ENCODE peak calls at places on chromosomes 4 and X, in nine cellular contexts. One of them, this sample, is unnamed.

GRCh38 chrX:72495041-72495440 is 77.6 kb downstream of the HDAC8 start:
- DNase-seq in esophagus squamous epithelium: no peak
- DNase-seq in fibroblast of mammary gland: peak
- DNase-seq in GM06990: no peak
- DNase-seq in H1: no peak
- DNase-seq in lower lobe of right lung: no peak
- DNase-seq in PC-9: no peak
- DNase-seq in choroid plexus epithelial cell: no peak
- DNase-seq in fibroblast of pulmonary artery: no peak
- DNase-seq in this sample: peak

GRCh38 chr4:185219551-185220344 is 10.3 kb downstream of the SNX25 start:
- DNase-seq in fibroblast of mammary gland: peak
- DNase-seq in esophagus squamous epithelium: no peak
- DNase-seq in GM06990: no peak
- DNase-seq in choroid plexus epithelial cell: peak
- DNase-seq in PC-9: no peak
- DNase-seq in fibroblast of pulmonary artery: peak
- DNase-seq in H1: no peak
- DNase-seq in lower lobe of right lung: no peak
- DNase-seq in this sample: peak

GRCh38 chr4:71151054-71151453 is 157.6 kb downstream of the DCK start:
- DNase-seq in lower lobe of right lung: no peak
- DNase-seq in fibroblast of pulmonary artery: no peak
- DNase-seq in H1: no peak
- DNase-seq in esophagus squamous epithelium: no peak
- DNase-seq in fibroblast of mammary gland: peak
- DNase-seq in choroid plexus epithelial cell: no peak
- DNase-seq in PC-9: no peak
- DNase-seq in GM06990: no peak
- DNase-seq in this sample: no peak

GRCh38 chr4:14445882-14446281 is 556.4 kb upstream of the CPEB2 start:
- DNase-seq in fibroblast of pulmonary artery: no peak
- DNase-seq in lower lobe of right lung: no peak
- DNase-seq in choroid plexus epithelial cell: no peak
- DNase-seq in GM06990: no peak
- DNase-seq in esophagus squamous epithelium: no peak
- DNase-seq in PC-9: no peak
- DNase-seq in fibroblast of mammary gland: peak
- DNase-seq in H1: no peak
- DNase-seq in this sample: no peak

GRCh38 chr4:165464338-165464737 is 85.5 kb downstream of the CPE start:
- DNase-seq in PC-9: no peak
- DNase-seq in GM06990: no peak
- DNase-seq in fibroblast of mammary gland: no peak
- DNase-seq in lower lobe of right lung: no peak
- DNase-seq in fibroblast of pulmonary artery: no peak
- DNase-seq in H1: no peak
- DNase-seq in choroid plexus epithelial cell: no peak
- DNase-seq in esophagus squamous epithelium: no peak
- DNase-seq in this sample: no peak

GRCh38 chr4:93317571-93317970 is 511.0 kb upstream of the ATOH1 start:
- DNase-seq in choroid plexus epithelial cell: no peak
- DNase-seq in fibroblast of mammary gland: no peak
- DNase-seq in lower lobe of right lung: no peak
- DNase-seq in PC-9: no peak
- DNase-seq in H1: no peak
- DNase-seq in esophagus squamous epithelium: no peak
- DNase-seq in fibroblast of pulmonary artery: no peak
- DNase-seq in GM06990: no peak
- DNase-seq in this sample: no peak

GRCh38 chr4:139647184-139647583 is 18.4 kb upstream of the MGST2 start:
- DNase-seq in fibroblast of mammary gland: no peak
- DNase-seq in H1: no peak
- DNase-seq in fibroblast of pulmonary artery: no peak
- DNase-seq in esophagus squamous epithelium: no peak
- DNase-seq in lower lobe of right lung: no peak
- DNase-seq in choroid plexus epithelial cell: no peak
- DNase-seq in PC-9: no peak
- DNase-seq in GM06990: no peak
- DNase-seq in this sample: no peak

GRCh38 chrX:31832263-31832662 is 760.4 kb upstream of the FTHL17 start:
- DNase-seq in H1: no peak
- DNase-seq in choroid plexus epithelial cell: no peak
- DNase-seq in fibroblast of mammary gland: no peak
- DNase-seq in PC-9: no peak
- DNase-seq in GM06990: no peak
- DNase-seq in lower lobe of right lung: no peak
- DNase-seq in fibroblast of pulmonary artery: no peak
- DNase-seq in esophagus squamous epithelium: no peak
- DNase-seq in this sample: no peak

GRCh38 chr4:123588631-123589223 is 192.1 kb downstream of the SPRY1 start:
- DNase-seq in choroid plexus epithelial cell: no peak
- DNase-seq in GM06990: peak
- DNase-seq in PC-9: no peak
- DNase-seq in lower lobe of right lung: no peak
- DNase-seq in H1: no peak
- DNase-seq in esophagus squamous epithelium: no peak
- DNase-seq in fibroblast of pulmonary artery: peak
- DNase-seq in fibroblast of mammary gland: no peak
- DNase-seq in this sample: peak

GRCh38 chr4:184747034-184747830 is 13.3 kb upstream of the CENPU start:
- DNase-seq in fibroblast of mammary gland: no peak
- DNase-seq in GM06990: no peak
- DNase-seq in lower lobe of right lung: peak
- DNase-seq in choroid plexus epithelial cell: no peak
- DNase-seq in H1: no peak
- DNase-seq in esophagus squamous epithelium: no peak
- DNase-seq in fibroblast of pulmonary artery: no peak
- DNase-seq in PC-9: peak
- DNase-seq in this sample: no peak

GRCh38 chr4:139761461-139761860 is 95.8 kb downstream of the MGST2 start:
- DNase-seq in PC-9: no peak
- DNase-seq in lower lobe of right lung: no peak
- DNase-seq in fibroblast of pulmonary artery: peak
- DNase-seq in fibroblast of mammary gland: peak
- DNase-seq in esophagus squamous epithelium: no peak
- DNase-seq in H1: no peak
- DNase-seq in GM06990: no peak
- DNase-seq in choroid plexus epithelial cell: peak
- DNase-seq in this sample: no peak

GRCh38 chrX:48694776-48695523 is 1.6 kb upstream of the SUV39H1 start:
- DNase-seq in fibroblast of pulmonary artery: no peak
- DNase-seq in fibroblast of mammary gland: no peak
- DNase-seq in H1: no peak
- DNase-seq in GM06990: no peak
- DNase-seq in PC-9: no peak
- DNase-seq in esophagus squamous epithelium: no peak
- DNase-seq in lower lobe of right lung: no peak
- DNase-seq in choroid plexus epithelial cell: no peak
- DNase-seq in this sample: no peak

GRCh38 chrX:48697182-48697727 is 721 bp downstream of the SUV39H1 start:
- DNase-seq in H1: no peak
- DNase-seq in PC-9: no peak
- DNase-seq in fibroblast of mammary gland: no peak
- DNase-seq in GM06990: no peak
- DNase-seq in fibroblast of pulmonary artery: no peak
- DNase-seq in lower lobe of right lung: no peak
- DNase-seq in choroid plexus epithelial cell: no peak
- DNase-seq in esophagus squamous epithelium: no peak
- DNase-seq in this sample: no peak

GRCh38 chrX:48696301-48697181 is at the start of gene SUV39H1:
- DNase-seq in esophagus squamous epithelium: peak
- DNase-seq in PC-9: peak
- DNase-seq in choroid plexus epithelial cell: peak
- DNase-seq in GM06990: peak
- DNase-seq in lower lobe of right lung: peak
- DNase-seq in H1: peak
- DNase-seq in fibroblast of pulmonary artery: peak
- DNase-seq in fibroblast of mammary gland: peak
- DNase-seq in this sample: peak

GRCh38 chrX:48695925-48696300 is 621 bp upstream of the SUV39H1 start:
- DNase-seq in fibroblast of pulmonary artery: no peak
- DNase-seq in GM06990: no peak
- DNase-seq in esophagus squamous epithelium: no peak
- DNase-seq in H1: no peak
- DNase-seq in choroid plexus epithelial cell: no peak
- DNase-seq in lower lobe of right lung: no peak
- DNase-seq in PC-9: no peak
- DNase-seq in fibroblast of mammary gland: no peak
- DNase-seq in this sample: no peak

DNA sequence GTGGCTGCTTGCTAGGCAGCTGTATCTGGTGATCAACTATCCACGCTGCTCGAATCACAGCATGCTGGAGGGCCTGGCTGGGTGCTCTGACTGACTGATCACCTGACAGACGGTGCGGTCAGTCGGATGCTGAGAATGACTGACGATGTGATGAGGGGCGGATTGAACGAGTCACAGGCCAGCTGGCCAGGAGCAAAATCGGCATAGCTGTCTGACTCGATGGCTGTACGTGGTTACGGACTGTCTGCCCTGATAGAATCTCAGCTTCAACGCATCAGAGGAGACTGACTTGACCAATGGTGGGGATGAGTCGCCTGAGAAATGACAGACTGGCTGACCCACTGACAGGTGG is 1.0 kb upstream of the SUV39H1 start:
- DNase-seq in fibroblast of mammary gland: peak
- DNase-seq in choroid plexus epithelial cell: peak
- DNase-seq in H1: no peak
- DNase-seq in fibroblast of pulmonary artery: no peak
- DNase-seq in lower lobe of right lung: no peak
- DNase-seq in GM06990: no peak
- DNase-seq in esophagus squamous epithelium: no peak
- DNase-seq in PC-9: no peak
- DNase-seq in this sample: no peak
- H3K4me3 ChIP-seq in fibroblast of mammary gland: peak
- H3K4me3 ChIP-seq in choroid plexus epithelial cell: peak
- H3K4me3 ChIP-seq in H1: peak
- H3K4me3 ChIP-seq in fibroblast of pulmonary artery: no peak
- H3K4me3 ChIP-seq in lower lobe of right lung: peak
- H3K4me3 ChIP-seq in GM06990: peak
- H3K4me3 ChIP-seq in esophagus squamous epithelium: peak
- H3K4me3 ChIP-seq in PC-9: peak
- H3K4me3 ChIP-seq in this sample: peak

GRCh38 chrX:63424063-63424462 is 72.9 kb upstream of the SPIN4 start:
- DNase-seq in H1: no peak
- DNase-seq in fibroblast of pulmonary artery: no peak
- DNase-seq in fibroblast of mammary gland: no peak
- DNase-seq in choroid plexus epithelial cell: no peak
- DNase-seq in lower lobe of right lung: no peak
- DNase-seq in GM06990: no peak
- DNase-seq in PC-9: peak
- DNase-seq in esophagus squamous epithelium: no peak
- DNase-seq in this sample: no peak

GRCh38 chrX:63426519-63426918 is 75.4 kb upstream of the SPIN4 start:
- DNase-seq in lower lobe of right lung: no peak
- DNase-seq in choroid plexus epithelial cell: no peak
- DNase-seq in GM06990: no peak
- DNase-seq in fibroblast of mammary gland: no peak
- DNase-seq in esophagus squamous epithelium: no peak
- DNase-seq in fibroblast of pulmonary artery: no peak
- DNase-seq in H1: no peak
- DNase-seq in PC-9: no peak
- DNase-seq in this sample: peak

GRCh38 chrX:63418211-63418610 is 67.1 kb upstream of the SPIN4 start:
- DNase-seq in GM06990: no peak
- DNase-seq in fibroblast of pulmonary artery: no peak
- DNase-seq in H1: no peak
- DNase-seq in esophagus squamous epithelium: no peak
- DNase-seq in choroid plexus epithelial cell: no peak
- DNase-seq in fibroblast of mammary gland: no peak
- DNase-seq in lower lobe of right lung: no peak
- DNase-seq in PC-9: no peak
- DNase-seq in this sample: no peak

GRCh38 chrX:63417649-63418048 is 66.5 kb upstream of the SPIN4 start:
- DNase-seq in lower lobe of right lung: no peak
- DNase-seq in GM06990: no peak
- DNase-seq in PC-9: no peak
- DNase-seq in H1: no peak
- DNase-seq in choroid plexus epithelial cell: no peak
- DNase-seq in fibroblast of pulmonary artery: no peak
- DNase-seq in esophagus squamous epithelium: no peak
- DNase-seq in fibroblast of mammary gland: no peak
- DNase-seq in this sample: no peak

DNA sequence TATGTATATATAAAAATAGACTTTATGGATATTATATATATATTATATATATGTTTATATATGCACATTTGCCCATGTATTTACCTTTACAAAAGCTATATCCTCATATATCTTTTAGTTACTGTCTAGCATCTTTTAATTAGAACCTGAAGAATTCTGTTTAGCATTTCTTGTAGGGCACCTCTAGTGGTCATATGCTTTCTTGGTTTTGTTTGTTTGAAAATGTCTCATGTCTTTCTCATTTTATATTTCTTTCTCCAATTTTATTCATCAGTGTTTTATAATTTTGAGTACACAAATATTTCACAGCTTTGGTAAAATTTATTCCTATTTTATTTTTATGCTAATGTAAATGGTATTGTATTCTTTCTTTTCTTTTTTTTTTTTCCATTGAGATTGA is 70.3 kb upstream of the SPIN4 start:
- DNase-seq in choroid plexus epithelial cell: no peak
- DNase-seq in fibroblast of mammary gland: no peak
- DNase-seq in fibroblast of pulmonary artery: no peak
- DNase-seq in PC-9: no peak
- DNase-seq in GM06990: no peak
- DNase-seq in esophagus squamous epithelium: no peak
- DNase-seq in lower lobe of right lung: no peak
- DNase-seq in H1: no peak
- DNase-seq in this sample: no peak
- TF ChIP-seq CTCF in choroid plexus epithelial cell: no peak
- TF ChIP-seq CTCF in fibroblast of mammary gland: no peak
- TF ChIP-seq CTCF in fibroblast of pulmonary artery: peak
- TF ChIP-seq CTCF in PC-9: no peak
- TF ChIP-seq CTCF in GM06990: peak
- TF ChIP-seq CTCF in esophagus squamous epithelium: no peak
- TF ChIP-seq CTCF in lower lobe of right lung: no peak
- TF ChIP-seq CTCF in H1: no peak
- TF ChIP-seq CTCF in this sample: peak

GRCh38 chrX:16712116-16712824 is at the start of gene CTPS2:
- DNase-seq in GM06990: peak
- DNase-seq in choroid plexus epithelial cell: peak
- DNase-seq in H1: peak
- DNase-seq in fibroblast of pulmonary artery: peak
- DNase-seq in esophagus squamous epithelium: no peak
- DNase-seq in fibroblast of mammary gland: peak
- DNase-seq in PC-9: peak
- DNase-seq in lower lobe of right lung: peak
- DNase-seq in this sample: peak
- H3K4me3 ChIP-seq in GM06990: peak
- H3K4me3 ChIP-seq in choroid plexus epithelial cell: peak
- H3K4me3 ChIP-seq in H1: peak
- H3K4me3 ChIP-seq in fibroblast of pulmonary artery: peak
- H3K4me3 ChIP-seq in esophagus squamous epithelium: peak
- H3K4me3 ChIP-seq in fibroblast of mammary gland: peak
- H3K4me3 ChIP-seq in PC-9: peak
- H3K4me3 ChIP-seq in lower lobe of right lung: peak
- H3K4me3 ChIP-seq in this sample: peak

DNA sequence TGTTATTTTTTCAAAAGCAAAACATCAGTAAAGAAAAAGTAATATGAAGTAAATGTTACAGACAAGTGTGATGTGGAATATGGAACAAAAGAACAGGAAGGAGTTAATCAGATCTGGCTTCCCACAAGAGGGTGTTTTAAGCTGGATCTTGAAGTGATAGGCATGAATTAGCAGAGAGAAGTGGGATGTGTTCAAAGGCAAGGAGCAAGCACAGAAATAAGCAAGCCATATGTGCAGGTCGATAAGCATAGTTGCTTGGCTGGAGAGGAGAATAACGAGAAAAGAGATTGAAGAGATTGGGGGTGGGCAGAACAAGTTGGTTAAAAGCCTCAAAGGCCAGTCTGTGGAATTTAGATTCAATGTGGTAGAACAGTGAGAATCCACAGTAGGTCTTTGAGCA is 60.9 kb upstream of the PRPS1 start:
- DNase-seq in esophagus squamous epithelium: no peak
- DNase-seq in fibroblast of pulmonary artery: no peak
- DNase-seq in PC-9: no peak
- DNase-seq in choroid plexus epithelial cell: no peak
- DNase-seq in GM06990: no peak
- DNase-seq in H1: no peak
- DNase-seq in lower lobe of right lung: no peak
- DNase-seq in fibroblast of mammary gland: no peak
- DNase-seq in this sample: no peak
- TF ChIP-seq CTCF in esophagus squamous epithelium: no peak
- TF ChIP-seq CTCF in fibroblast of pulmonary artery: no peak
- TF ChIP-seq CTCF in PC-9: no peak
- TF ChIP-seq CTCF in choroid plexus epithelial cell: no peak
- TF ChIP-seq CTCF in GM06990: no peak
- TF ChIP-seq CTCF in H1: no peak
- TF ChIP-seq CTCF in lower lobe of right lung: no peak
- TF ChIP-seq CTCF in fibroblast of mammary gland: no peak
- TF ChIP-seq CTCF in this sample: no peak

This sample was measured in fibroblast of villous mesenchyme.